ENCODE peak calls at places on chromosomes 3 and 15, in five cellular contexts. M, K, A, L and D are unnamed samples.

GRCh38 chr15:35427091-35427490 is 118.9 kb downstream of the DPH6 start:
- DNase-seq in K (peak), M (no peak), L (peak), A (peak), D (no peak)

GRCh38 chr15:66830358-66830757 is 128.3 kb downstream of the SMAD6 start:
- DNase-seq in L (no peak), M (no peak), A (peak), K (peak), D (no peak)

GRCh38 chr3:69948246-69948862 is 51.2 kb upstream of the SAMMSON start:
- DNase-seq in K (peak), L (peak), M (no peak), A (peak), D (peak)

GRCh38 chr3:46929324-46929723 is 47.2 kb downstream of the CCDC12 start:
- DNase-seq in M (no peak), K (no peak), A (no peak), L (no peak), D (no peak)

GRCh38 chr15:90859234-90860131 is 8.9 kb upstream of the FURIN start:
- DNase-seq in L (peak), M (no peak), A (no peak), K (no peak), D (no peak)

GRCh38 chr3:122912772-122913538 is 114.6 kb downstream of the SEMA5B start:
- DNase-seq in M (no peak), L (no peak), A (no peak), K (no peak), D (no peak)

GRCh38 chr3:6392123-6392522 is 468.8 kb upstream of the GRM7 start:
- DNase-seq in A (no peak), L (no peak), M (no peak), K (no peak), D (no peak)

GRCh38 chr3:133444071-133444774 is 44.4 kb downstream of the BFSP2 start:
- DNase-seq in K (peak), A (peak), L (no peak), M (no peak), D (no peak)

GRCh38 chr15:65303687-65304392 is 637 bp upstream of the RNU5B-1 start:
- DNase-seq in A (peak), M (no peak), K (peak), L (peak), D (peak)

GRCh38 chr3:134892317-134892716 is 97.3 kb downstream of the EPHB1 start:
- DNase-seq in M (no peak), L (no peak), A (no peak), K (no peak), D (no peak)

GRCh38 chr3:104126864-104127553 is 1239.7 kb upstream of the ALCAM start:
- DNase-seq in L (peak), M (no peak), A (no peak), K (no peak), D (no peak)
- H3K4me3 ChIP-seq in L (no peak), M (no peak), A (no peak), K (no peak), D (no peak)

GRCh38 chr3:194203482-194204035 is 67.6 kb downstream of the HES1 start:
- DNase-seq in M (peak), A (no peak), K (no peak), L (peak), D (no peak)
- H3K4me3 ChIP-seq in M (peak), A (no peak), K (no peak), L (no peak), D (no peak)

GRCh38 chr3:181713673-181714270 is 2.0 kb downstream of the SOX2 start:
- DNase-seq in M (no peak), K (no peak), A (no peak), L (no peak), D (no peak)
- H3K4me3 ChIP-seq in M (no peak), K (no peak), A (no peak), L (no peak), D (no peak)

DNA sequence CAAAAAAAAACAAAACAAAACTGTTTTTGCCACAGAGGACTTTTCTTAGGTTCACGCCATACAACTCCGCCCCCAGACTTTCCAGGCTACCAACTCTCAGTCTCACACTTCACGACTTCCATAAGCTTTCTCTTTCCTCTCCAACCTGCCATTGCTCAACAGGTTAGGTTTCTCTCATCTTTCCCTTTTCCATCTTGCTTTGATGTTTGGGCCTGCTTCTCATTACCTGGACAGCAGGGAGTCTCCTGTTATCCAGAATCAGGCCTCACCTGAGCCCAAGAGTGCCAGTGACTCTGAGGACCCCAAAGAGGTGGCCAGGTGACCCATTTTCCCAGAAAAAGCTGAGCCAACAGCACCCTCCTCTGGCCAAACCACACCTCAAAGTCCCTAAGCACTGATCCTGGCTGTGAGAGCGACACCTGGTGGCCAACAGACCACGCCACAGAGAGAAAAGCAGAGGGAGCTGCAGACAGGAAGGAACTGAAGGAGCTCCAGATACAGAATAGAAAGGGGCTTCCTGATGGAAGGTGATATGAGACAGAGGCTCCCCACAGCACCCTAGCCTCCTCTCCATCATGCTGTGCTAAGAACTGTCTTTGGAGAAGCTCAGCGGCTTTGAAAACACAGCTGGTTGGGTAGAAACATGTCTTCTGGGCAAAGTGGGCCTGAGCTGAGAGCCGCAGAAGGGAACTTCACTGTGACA is 4.0 kb downstream of the CCDC51 start:
- DNase-seq in M (peak), K (peak), A (peak), L (peak), D (peak)
- H3K4me3 ChIP-seq in M (no peak), K (no peak), A (no peak), L (no peak), D (no peak)

DNA sequence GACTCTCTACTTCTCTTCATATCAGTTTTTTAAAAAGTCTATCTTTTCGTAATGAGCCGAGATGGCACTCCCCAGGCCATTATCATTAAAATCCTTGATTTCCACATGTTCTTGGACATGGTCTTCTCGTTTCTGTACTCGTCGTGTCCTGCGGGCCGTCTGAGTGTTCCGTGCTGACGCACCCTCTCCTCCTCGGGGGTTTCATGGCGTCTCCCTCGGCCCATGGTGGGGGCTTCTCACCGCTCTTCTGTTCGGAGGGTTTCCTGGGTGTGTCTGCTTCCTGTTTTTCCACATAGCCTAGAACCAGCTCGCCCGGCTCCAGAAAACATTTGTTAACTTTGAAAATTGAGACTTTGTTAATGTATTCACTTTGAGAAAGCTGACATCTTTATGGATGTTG is 92.7 kb downstream of the VGLL4 start:
- DNase-seq in A (no peak), M (no peak), L (no peak), K (peak), D (no peak)
- H3K4me3 ChIP-seq in A (no peak), M (no peak), L (no peak), K (no peak), D (no peak)

DNA sequence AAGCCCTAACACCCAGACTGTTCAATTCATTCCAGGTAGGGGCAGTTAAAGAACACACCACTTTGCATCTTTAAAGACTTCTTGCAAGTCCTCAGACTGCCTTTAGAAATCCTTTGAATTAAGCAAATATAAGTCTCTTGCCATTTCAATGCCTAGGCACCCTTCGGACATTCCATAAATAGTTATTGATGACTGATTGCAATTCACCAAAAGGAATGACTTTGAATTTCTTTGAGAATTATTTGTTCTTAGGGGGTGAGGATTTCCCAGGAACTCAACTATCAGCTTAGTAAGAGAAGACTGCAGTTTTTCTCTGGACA is 477 bp upstream of the MYEF2 start:
- DNase-seq in L (no peak), A (no peak), M (no peak), K (no peak), D (no peak)
- H3K4me3 ChIP-seq in L (peak), A (peak), M (peak), K (peak), D (peak)

GRCh38 chr15:75024102-75024636 is 779 bp downstream of the PPCDC start:
- DNase-seq in A (peak), L (peak), M (no peak), K (peak), D (peak)

GRCh38 chr15:75023194-75024101 is at the start of gene PPCDC:
- DNase-seq in A (peak), M (peak), K (peak), L (peak), D (peak)

GRCh38 chr15:75019916-75020315 is 3.5 kb upstream of the PPCDC start:
- DNase-seq in A (no peak), M (no peak), L (no peak), K (no peak), D (no peak)

GRCh38 chr15:75025102-75025501 is 1.7 kb downstream of the PPCDC start:
- DNase-seq in L (no peak), A (no peak), M (no peak), K (no peak), D (no peak)

GRCh38 chr15:75022808-75023193 is 589 bp upstream of the PPCDC start:
- DNase-seq in K (no peak), L (no peak), A (no peak), M (no peak), D (no peak)
- H3K4me3 ChIP-seq in K (no peak), L (no peak), A (no peak), M (no peak), D (no peak)